ENCODE peak calls at places on chromosome 19, in seven cellular contexts. One of them, this sample, is unnamed. For H3K27me3, the result is how much of the 10 kb centered on the place peaks cover.

GRCh38 chr19:33982706-33983105 is 186.0 kb downstream of the KCTD15 start:
- DNase-seq in BE2C: no peak
- DNase-seq in colonic mucosa: no peak
- DNase-seq in GM23338: no peak
- DNase-seq in right atrium auricular region: no peak
- DNase-seq in CD4-positive, alpha-beta T cell: no peak
- DNase-seq in effector memory CD4-positive, alpha-beta T cell: no peak
- DNase-seq in this sample: no peak

GRCh38 chr19:49890349-49891311 is 6.1 kb downstream of the IL4I1 start:
- DNase-seq in BE2C: peak
- DNase-seq in colonic mucosa: peak
- DNase-seq in GM23338: peak
- DNase-seq in right atrium auricular region: no peak
- DNase-seq in CD4-positive, alpha-beta T cell: peak
- DNase-seq in effector memory CD4-positive, alpha-beta T cell: peak
- DNase-seq in this sample: peak

GRCh38 chr19:17680235-17680722 is 7.9 kb downstream of the UNC13A start:
- DNase-seq in BE2C: peak
- DNase-seq in colonic mucosa: peak
- DNase-seq in GM23338: peak
- DNase-seq in right atrium auricular region: peak
- DNase-seq in CD4-positive, alpha-beta T cell: peak
- DNase-seq in effector memory CD4-positive, alpha-beta T cell: peak
- DNase-seq in this sample: peak

GRCh38 chr19:29547361-29547960 is 21.7 kb downstream of the VSTM2B start:
- DNase-seq in BE2C: no peak
- DNase-seq in colonic mucosa: no peak
- DNase-seq in GM23338: no peak
- DNase-seq in right atrium auricular region: no peak
- DNase-seq in CD4-positive, alpha-beta T cell: no peak
- DNase-seq in effector memory CD4-positive, alpha-beta T cell: no peak
- DNase-seq in this sample: peak

GRCh38 chr19:54207908-54208783 is 7.5 kb downstream of the RPS9 start:
- DNase-seq in BE2C: no peak
- DNase-seq in colonic mucosa: peak
- DNase-seq in GM23338: no peak
- DNase-seq in right atrium auricular region: peak
- DNase-seq in CD4-positive, alpha-beta T cell: no peak
- DNase-seq in effector memory CD4-positive, alpha-beta T cell: no peak
- DNase-seq in this sample: peak

GRCh38 chr19:35098413-35099049 is 17.1 kb upstream of the FXYD3 start:
- DNase-seq in BE2C: peak
- DNase-seq in colonic mucosa: no peak
- DNase-seq in GM23338: no peak
- DNase-seq in right atrium auricular region: no peak
- DNase-seq in CD4-positive, alpha-beta T cell: no peak
- DNase-seq in effector memory CD4-positive, alpha-beta T cell: no peak
- DNase-seq in this sample: peak

GRCh38 chr19:12769689-12770088 is 5.7 kb downstream of the HOOK2 start:
- DNase-seq in BE2C: peak
- DNase-seq in colonic mucosa: peak
- DNase-seq in GM23338: peak
- DNase-seq in right atrium auricular region: no peak
- DNase-seq in CD4-positive, alpha-beta T cell: peak
- DNase-seq in effector memory CD4-positive, alpha-beta T cell: no peak
- DNase-seq in this sample: peak

GRCh38 chr19:33821871-33822270 is 25.2 kb downstream of the KCTD15 start:
- DNase-seq in BE2C: no peak
- DNase-seq in colonic mucosa: no peak
- DNase-seq in GM23338: no peak
- DNase-seq in right atrium auricular region: no peak
- DNase-seq in CD4-positive, alpha-beta T cell: no peak
- DNase-seq in effector memory CD4-positive, alpha-beta T cell: no peak
- DNase-seq in this sample: no peak

GRCh38 chr19:8023371-8023770 is 17.9 kb upstream of the ELAVL1 start:
- DNase-seq in BE2C: no peak
- DNase-seq in colonic mucosa: no peak
- DNase-seq in GM23338: no peak
- DNase-seq in right atrium auricular region: no peak
- DNase-seq in CD4-positive, alpha-beta T cell: no peak
- DNase-seq in effector memory CD4-positive, alpha-beta T cell: no peak
- DNase-seq in this sample: no peak

GRCh38 chr19:47109541-47110375 is 3.8 kb downstream of the ZC3H4 start:
- DNase-seq in BE2C: peak
- DNase-seq in colonic mucosa: peak
- DNase-seq in GM23338: peak
- DNase-seq in right atrium auricular region: no peak
- DNase-seq in CD4-positive, alpha-beta T cell: peak
- DNase-seq in effector memory CD4-positive, alpha-beta T cell: no peak
- DNase-seq in this sample: no peak

GRCh38 chr19:35587326-35587725 is 1.4 kb downstream of the PMIS2 start:
- DNase-seq in BE2C: no peak
- DNase-seq in colonic mucosa: no peak
- DNase-seq in GM23338: no peak
- DNase-seq in right atrium auricular region: no peak
- DNase-seq in CD4-positive, alpha-beta T cell: no peak
- DNase-seq in effector memory CD4-positive, alpha-beta T cell: no peak
- DNase-seq in this sample: no peak

GRCh38 chr19:18429717-18430416 is 8.1 kb downstream of the ISYNA1 start:
- DNase-seq in BE2C: peak
- DNase-seq in colonic mucosa: no peak
- DNase-seq in GM23338: no peak
- DNase-seq in right atrium auricular region: no peak
- DNase-seq in CD4-positive, alpha-beta T cell: no peak
- DNase-seq in effector memory CD4-positive, alpha-beta T cell: no peak
- DNase-seq in this sample: no peak

GRCh38 chr19:40799558-40800338 is 757 bp downstream of the EGLN2 start:
- DNase-seq in BE2C: peak
- DNase-seq in colonic mucosa: peak
- DNase-seq in GM23338: peak
- DNase-seq in right atrium auricular region: no peak
- DNase-seq in CD4-positive, alpha-beta T cell: no peak
- DNase-seq in effector memory CD4-positive, alpha-beta T cell: no peak
- DNase-seq in this sample: peak

GRCh38 chr19:15536350-15536749 is 28.0 kb downstream of the CYP4F22 start:
- DNase-seq in BE2C: no peak
- DNase-seq in colonic mucosa: no peak
- DNase-seq in GM23338: no peak
- DNase-seq in right atrium auricular region: no peak
- DNase-seq in CD4-positive, alpha-beta T cell: no peak
- DNase-seq in effector memory CD4-positive, alpha-beta T cell: no peak
- DNase-seq in this sample: no peak

GRCh38 chr19:19410553-19411550 is 5.4 kb downstream of the GATAD2A start:
- DNase-seq in BE2C: no peak
- DNase-seq in colonic mucosa: no peak
- DNase-seq in GM23338: no peak
- DNase-seq in right atrium auricular region: no peak
- DNase-seq in CD4-positive, alpha-beta T cell: peak
- DNase-seq in effector memory CD4-positive, alpha-beta T cell: no peak
- DNase-seq in this sample: no peak

GRCh38 chr19:1873524-1874473 is 10.4 kb upstream of the KLF16 start:
- DNase-seq in BE2C: peak
- DNase-seq in colonic mucosa: no peak
- DNase-seq in GM23338: no peak
- DNase-seq in right atrium auricular region: no peak
- DNase-seq in CD4-positive, alpha-beta T cell: no peak
- DNase-seq in effector memory CD4-positive, alpha-beta T cell: no peak
- DNase-seq in this sample: peak

GRCh38 chr19:57719901-57720519 is 7.4 kb downstream of the ZNF671 start:
- DNase-seq in BE2C: no peak
- DNase-seq in colonic mucosa: no peak
- DNase-seq in GM23338: no peak
- DNase-seq in right atrium auricular region: no peak
- DNase-seq in CD4-positive, alpha-beta T cell: no peak
- DNase-seq in effector memory CD4-positive, alpha-beta T cell: no peak
- DNase-seq in this sample: no peak

GRCh38 chr19:34128558-34129250 is 43.6 kb upstream of the LSM14A start:
- DNase-seq in BE2C: no peak
- DNase-seq in colonic mucosa: no peak
- DNase-seq in GM23338: no peak
- DNase-seq in right atrium auricular region: no peak
- DNase-seq in CD4-positive, alpha-beta T cell: no peak
- DNase-seq in effector memory CD4-positive, alpha-beta T cell: no peak
- DNase-seq in this sample: no peak

GRCh38 chr19:42140125-42140754 is 8.0 kb upstream of the POU2F2 start:
- DNase-seq in BE2C: no peak
- DNase-seq in colonic mucosa: peak
- DNase-seq in GM23338: peak
- DNase-seq in right atrium auricular region: no peak
- DNase-seq in CD4-positive, alpha-beta T cell: no peak
- DNase-seq in effector memory CD4-positive, alpha-beta T cell: no peak
- DNase-seq in this sample: peak

GRCh38 chr19:42831221-42832019 is 48.1 kb downstream of the PSG1 start:
- DNase-seq in BE2C: no peak
- DNase-seq in colonic mucosa: no peak
- DNase-seq in GM23338: no peak
- DNase-seq in right atrium auricular region: no peak
- DNase-seq in CD4-positive, alpha-beta T cell: no peak
- DNase-seq in effector memory CD4-positive, alpha-beta T cell: no peak
- DNase-seq in this sample: no peak

GRCh38 chr19:48964205-48965032 is 690 bp upstream of the FTL start:
- DNase-seq in BE2C: no peak
- DNase-seq in colonic mucosa: peak
- DNase-seq in GM23338: peak
- DNase-seq in right atrium auricular region: no peak
- DNase-seq in CD4-positive, alpha-beta T cell: no peak
- DNase-seq in effector memory CD4-positive, alpha-beta T cell: no peak
- DNase-seq in this sample: peak

GRCh38 chr19:12195501-12195860 is 32.6 kb downstream of the ZNF136 start:
- DNase-seq in BE2C: no peak
- DNase-seq in colonic mucosa: no peak
- DNase-seq in GM23338: peak
- DNase-seq in right atrium auricular region: no peak
- DNase-seq in CD4-positive, alpha-beta T cell: no peak
- DNase-seq in effector memory CD4-positive, alpha-beta T cell: no peak
- DNase-seq in this sample: no peak

GRCh38 chr19:45766919-45767346 is 2.1 kb downstream of the SIX5 start:
- DNase-seq in BE2C: no peak
- DNase-seq in colonic mucosa: no peak
- DNase-seq in GM23338: no peak
- DNase-seq in right atrium auricular region: peak
- DNase-seq in CD4-positive, alpha-beta T cell: no peak
- DNase-seq in effector memory CD4-positive, alpha-beta T cell: no peak
- DNase-seq in this sample: no peak
- H3K27me3 ChIP-seq in BE2C: under half
- H3K27me3 ChIP-seq in colonic mucosa: under half
- H3K27me3 ChIP-seq in GM23338: under half
- H3K27me3 ChIP-seq in right atrium auricular region: under half
- H3K27me3 ChIP-seq in CD4-positive, alpha-beta T cell: under half
- H3K27me3 ChIP-seq in effector memory CD4-positive, alpha-beta T cell: under half
- H3K27me3 ChIP-seq in this sample: under half

GRCh38 chr19:3822683-3823344 is 36.6 kb upstream of the MATK start:
- DNase-seq in BE2C: no peak
- DNase-seq in colonic mucosa: no peak
- DNase-seq in GM23338: no peak
- DNase-seq in right atrium auricular region: no peak
- DNase-seq in CD4-positive, alpha-beta T cell: no peak
- DNase-seq in effector memory CD4-positive, alpha-beta T cell: no peak
- DNase-seq in this sample: no peak

GRCh38 chr19:3823345-3823704 is 37.1 kb upstream of the MATK start:
- DNase-seq in BE2C: peak
- DNase-seq in colonic mucosa: no peak
- DNase-seq in GM23338: no peak
- DNase-seq in right atrium auricular region: no peak
- DNase-seq in CD4-positive, alpha-beta T cell: no peak
- DNase-seq in effector memory CD4-positive, alpha-beta T cell: no peak
- DNase-seq in this sample: no peak

GRCh38 chr19:3825286-3825956 is 39.2 kb upstream of the MATK start:
- DNase-seq in BE2C: no peak
- DNase-seq in colonic mucosa: no peak
- DNase-seq in GM23338: no peak
- DNase-seq in right atrium auricular region: no peak
- DNase-seq in CD4-positive, alpha-beta T cell: no peak
- DNase-seq in effector memory CD4-positive, alpha-beta T cell: no peak
- DNase-seq in this sample: no peak

GRCh38 chr19:3827306-3827705 is 41.1 kb upstream of the MATK start:
- DNase-seq in BE2C: no peak
- DNase-seq in colonic mucosa: no peak
- DNase-seq in GM23338: no peak
- DNase-seq in right atrium auricular region: no peak
- DNase-seq in CD4-positive, alpha-beta T cell: no peak
- DNase-seq in effector memory CD4-positive, alpha-beta T cell: no peak
- DNase-seq in this sample: no peak

GRCh38 chr19:3826163-3826562 is 40.0 kb upstream of the MATK start:
- DNase-seq in BE2C: peak
- DNase-seq in colonic mucosa: no peak
- DNase-seq in GM23338: no peak
- DNase-seq in right atrium auricular region: no peak
- DNase-seq in CD4-positive, alpha-beta T cell: no peak
- DNase-seq in effector memory CD4-positive, alpha-beta T cell: no peak
- DNase-seq in this sample: no peak
- H3K27me3 ChIP-seq in BE2C: under half
- H3K27me3 ChIP-seq in colonic mucosa: under half
- H3K27me3 ChIP-seq in GM23338: under half
- H3K27me3 ChIP-seq in right atrium auricular region: under half
- H3K27me3 ChIP-seq in CD4-positive, alpha-beta T cell: under half
- H3K27me3 ChIP-seq in effector memory CD4-positive, alpha-beta T cell: under half
- H3K27me3 ChIP-seq in this sample: under half

DNA sequence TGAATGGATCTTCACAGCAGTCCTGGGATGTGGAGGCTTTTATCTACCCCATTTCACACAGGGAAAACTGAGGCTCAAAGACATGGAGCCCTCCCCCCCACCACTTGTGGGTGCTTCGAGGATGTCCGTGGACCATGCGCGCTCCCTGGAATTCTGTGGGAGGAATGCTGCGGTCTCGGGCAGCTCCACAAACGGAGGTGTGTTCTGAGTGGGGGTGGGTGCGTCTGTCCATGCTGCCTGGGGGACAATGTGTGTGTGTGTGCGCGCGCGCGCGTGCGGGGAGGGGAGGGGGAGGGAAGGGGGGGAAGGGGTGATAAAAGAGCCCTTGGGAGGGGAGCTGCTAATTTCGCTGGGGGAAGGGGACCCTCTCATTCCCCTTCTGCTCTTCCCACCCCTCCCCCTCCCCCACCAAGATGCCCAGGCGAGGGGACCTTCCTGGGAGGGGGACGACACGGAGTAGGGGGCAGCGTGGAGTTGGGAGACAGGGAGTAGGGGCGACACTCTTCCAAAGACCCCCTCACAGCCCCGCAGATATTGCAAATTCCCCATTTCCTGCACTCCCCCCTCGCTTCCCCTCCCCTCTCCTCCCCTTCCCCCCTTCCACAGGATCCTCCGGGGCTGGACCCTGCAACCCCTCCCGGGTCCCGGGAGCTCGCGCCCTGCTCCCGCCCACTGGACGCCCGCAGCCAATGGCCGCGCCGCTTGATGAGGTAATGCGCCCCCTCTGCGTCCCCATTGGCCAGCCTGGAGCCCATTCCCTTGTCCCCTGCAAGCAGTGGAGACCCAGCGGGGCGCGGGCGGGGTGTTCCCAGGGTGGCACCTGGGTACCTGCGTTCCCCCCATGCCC is 18.9 kb upstream of the ZNRF4 start:
- DNase-seq in BE2C: peak
- DNase-seq in colonic mucosa: no peak
- DNase-seq in GM23338: peak
- DNase-seq in right atrium auricular region: no peak
- DNase-seq in CD4-positive, alpha-beta T cell: no peak
- DNase-seq in effector memory CD4-positive, alpha-beta T cell: no peak
- DNase-seq in this sample: no peak
- H3K27me3 ChIP-seq in BE2C: under half
- H3K27me3 ChIP-seq in colonic mucosa: under half
- H3K27me3 ChIP-seq in GM23338: under half
- H3K27me3 ChIP-seq in right atrium auricular region: under half
- H3K27me3 ChIP-seq in CD4-positive, alpha-beta T cell: under half
- H3K27me3 ChIP-seq in effector memory CD4-positive, alpha-beta T cell: under half
- H3K27me3 ChIP-seq in this sample: half or more

GRCh38 chr19:46049597-46049996 is 8.8 kb upstream of the IGFL4 start:
- DNase-seq in BE2C: peak
- DNase-seq in colonic mucosa: no peak
- DNase-seq in GM23338: peak
- DNase-seq in right atrium auricular region: no peak
- DNase-seq in CD4-positive, alpha-beta T cell: no peak
- DNase-seq in effector memory CD4-positive, alpha-beta T cell: no peak
- DNase-seq in this sample: no peak
- H3K27me3 ChIP-seq in BE2C: half or more
- H3K27me3 ChIP-seq in colonic mucosa: under half
- H3K27me3 ChIP-seq in GM23338: under half
- H3K27me3 ChIP-seq in right atrium auricular region: under half
- H3K27me3 ChIP-seq in CD4-positive, alpha-beta T cell: under half
- H3K27me3 ChIP-seq in effector memory CD4-positive, alpha-beta T cell: under half
- H3K27me3 ChIP-seq in this sample: under half

This sample was measured in stomach.